ENCODE peak calls at places on chromosome 11, in seven cellular contexts. C is psoas muscle; M is cardiac muscle cell; L is Peyer's patch; O is neural progenitor cell; T is CD8-positive, alpha-beta T cell; P is heart right ventricle. Z is an unnamed sample.

GRCh38 chr11:127994736-127995135 is 592.6 kb downstream of the ETS1 start:
- DNase-seq in L (no peak), T (no peak), C (no peak), P (no peak), M (no peak), O (no peak), Z (no peak)

GRCh38 chr11:66979336-66979980 is 4.4 kb downstream of the C11orf86 start:
- DNase-seq in M (no peak), P (no peak), L (no peak), T (no peak), O (no peak), C (no peak), Z (no peak)

GRCh38 chr11:3104961-3105790 is 48.0 kb upstream of the CARS1 start:
- DNase-seq in C (peak; percentile 47), O (no peak), P (no peak), T (no peak), L (peak; percentile 33), M (no peak), Z (no peak)

GRCh38 chr11:100816823-100817222 is 129.7 kb downstream of the ARHGAP42 start:
- DNase-seq in O (no peak), M (peak; percentile 13), P (no peak), C (no peak), L (no peak), T (no peak), Z (peak; percentile 53)

GRCh38 chr11:117045196-117045595 is 53.0 kb downstream of the SIK3 start:
- DNase-seq in T (no peak), L (no peak), O (peak; percentile 23), M (peak; percentile 45), P (no peak), C (no peak), Z (peak; percentile 53)

GRCh38 chr11:69294621-69295078 is 695 bp downstream of the MYEOV start:
- DNase-seq in T (no peak), L (no peak), C (no peak), P (no peak), M (no peak), O (no peak), Z (no peak)

GRCh38 chr11:1548221-1549070 is 23.6 kb downstream of the DUSP8 start:
- DNase-seq in M (peak; percentile 90), L (peak; percentile 79), C (peak; percentile 89), P (peak; percentile 72), O (peak; percentile 56), T (no peak), Z (no peak)

GRCh38 chr11:63882555-63883242 is 34.3 kb downstream of the RCOR2 start:
- DNase-seq in O (peak; percentile 52), M (no peak), L (no peak), P (no peak), T (peak; percentile 8), C (no peak), Z (no peak)

GRCh38 chr11:112590778-112591177 is 330.1 kb upstream of the PLET1 start:
- DNase-seq in P (no peak), T (no peak), L (no peak), C (no peak), O (no peak), M (no peak), Z (no peak)

GRCh38 chr11:101327908-101328307 is 198.3 kb upstream of the PGR start:
- DNase-seq in C (no peak), M (no peak), P (no peak), L (no peak), T (no peak), O (no peak), Z (no peak)

GRCh38 chr11:75263944-75264349 is 23.4 kb downstream of the TPBGL start:
- DNase-seq in L (no peak), C (peak; percentile 56), O (peak; percentile 1), P (no peak), M (no peak), T (no peak), Z (no peak)

GRCh38 chr11:124761301-124762021 is 629 bp downstream of the ESAM start:
- DNase-seq in T (no peak), L (no peak), O (peak; percentile 58), P (peak; percentile 29), C (no peak), M (no peak), Z (peak; percentile 68)

GRCh38 chr11:5004429-5005274 is 10.0 kb downstream of the OR51L1 start:
- DNase-seq in O (peak; percentile 71), M (peak; percentile 77), T (no peak), L (no peak), C (no peak), P (peak; percentile 21), Z (peak; percentile 31)

GRCh38 chr11:122592641-122593040 is 62.9 kb upstream of the UBASH3B start:
- DNase-seq in P (no peak), M (no peak), L (no peak), C (no peak), O (no peak), T (no peak), Z (no peak)

GRCh38 chr11:94281321-94281720 is 23.1 kb upstream of the IZUMO1R start:
- DNase-seq in T (no peak), L (no peak), O (peak; percentile 18), M (peak; percentile 61), P (no peak), C (no peak), Z (no peak)
- H3K9me3 ChIP-seq in T (no peaks in the 10 kb centered on the region), L (no peaks in the 10 kb centered on the region), O (no peaks in the 10 kb centered on the region), M (no peaks in the 10 kb centered on the region), P (no peaks in the 10 kb centered on the region), C (no peaks in the 10 kb centered on the region), Z (no peaks in the 10 kb centered on the region)

GRCh38 chr11:27998552-27998951 is 109.4 kb downstream of the KIF18A start:
- DNase-seq in C (no peak), L (no peak), P (no peak), M (no peak), O (no peak), T (no peak), Z (no peak)

GRCh38 chr11:28009383-28009782 is 98.6 kb downstream of the KIF18A start:
- DNase-seq in O (no peak), L (no peak), M (no peak), T (no peak), P (no peak), C (no peak), Z (no peak)

GRCh38 chr11:28003615-28004014 is 104.3 kb downstream of the KIF18A start:
- DNase-seq in O (no peak), T (no peak), M (no peak), L (no peak), C (no peak), P (no peak), Z (no peak)
- H3K9me3 ChIP-seq in O (peaks cover 13% of the 10 kb centered on the region), T (peaks cover 5% of the 10 kb centered on the region), M (no peaks in the 10 kb centered on the region), L (no peaks in the 10 kb centered on the region), C (peaks cover 5% of the 10 kb centered on the region), P (peaks cover 43% of the 10 kb centered on the region), Z (peaks cover 2% of the 10 kb centered on the region)

GRCh38 chr11:7683571-7683970 is 10.3 kb upstream of the CYB5R2 start:
- DNase-seq in T (no peak), O (no peak), M (no peak), L (no peak), C (no peak), P (no peak), Z (no peak)

GRCh38 chr11:7689239-7689638 is 15.9 kb upstream of the CYB5R2 start:
- DNase-seq in O (no peak), M (no peak), C (no peak), P (no peak), L (no peak), T (no peak), Z (no peak)

GRCh38 chr11:7688238-7688826 is 15.0 kb upstream of the CYB5R2 start:
- DNase-seq in L (no peak), C (no peak), O (peak; percentile 21), P (no peak), T (no peak), M (peak; percentile 55), Z (no peak)

GRCh38 chr11:7687386-7687785 is 14.1 kb upstream of the CYB5R2 start:
- DNase-seq in L (no peak), M (no peak), O (no peak), C (no peak), P (no peak), T (no peak), Z (no peak)

DNA sequence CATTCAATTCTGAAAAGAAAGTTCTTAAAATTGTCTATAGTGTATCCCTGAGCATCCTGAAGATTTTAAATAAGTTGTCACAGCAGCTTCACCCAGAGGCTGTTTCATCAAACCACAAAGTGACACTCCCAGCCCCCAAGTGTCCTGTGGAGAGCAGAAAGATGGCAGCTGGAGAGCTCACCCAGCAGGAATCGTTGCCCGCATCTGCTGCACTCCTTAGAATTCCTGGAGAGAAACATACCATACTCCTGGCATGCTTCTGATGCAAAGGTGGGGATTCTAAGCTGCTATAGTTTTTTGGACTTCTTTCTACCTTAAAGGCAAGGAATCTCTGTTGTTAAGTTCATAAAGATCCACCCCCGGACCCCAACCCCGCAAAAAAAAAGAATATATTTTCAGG is 13.5 kb upstream of the CYB5R2 start:
- DNase-seq in O (no peak), L (no peak), T (no peak), C (no peak), P (no peak), M (no peak), Z (no peak)
- H3K9me3 ChIP-seq in O (no peaks in the 10 kb centered on the region), L (no peaks in the 10 kb centered on the region), T (no peaks in the 10 kb centered on the region), C (no peaks in the 10 kb centered on the region), P (no peaks in the 10 kb centered on the region), M (no peaks in the 10 kb centered on the region), Z (no peaks in the 10 kb centered on the region)

GRCh38 chr11:129543515-129544290 is 168.1 kb downstream of the BARX2 start:
- DNase-seq in L (no peak), P (no peak), M (no peak), T (no peak), C (no peak), O (no peak), Z (no peak)

GRCh38 chr11:129544691-129545090 is 169.0 kb downstream of the BARX2 start:
- DNase-seq in O (no peak), P (no peak), T (no peak), M (no peak), L (no peak), C (no peak), Z (no peak)

DNA sequence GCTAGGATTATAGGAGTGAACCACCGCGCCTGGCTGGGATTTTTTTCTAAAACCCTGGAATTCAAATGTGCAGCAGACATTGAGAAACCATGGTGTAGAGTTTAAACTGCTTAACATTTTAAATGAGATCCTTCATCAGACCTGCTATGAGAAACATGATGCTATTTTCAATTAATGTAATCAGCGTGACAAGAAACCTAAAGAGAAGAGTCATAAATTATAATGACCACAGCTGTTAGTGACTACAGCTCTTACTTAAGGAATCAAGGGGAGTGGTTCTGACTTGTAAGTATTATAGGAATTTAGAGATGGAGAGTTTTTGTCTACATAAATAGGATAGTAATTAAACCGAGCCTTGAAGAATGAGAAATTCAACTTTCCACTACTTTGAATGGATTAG is 170.6 kb downstream of the BARX2 start:
- DNase-seq in L (no peak), O (no peak), P (no peak), M (no peak), C (no peak), T (no peak), Z (no peak)
- H3K9me3 ChIP-seq in L (no peaks in the 10 kb centered on the region), O (no peaks in the 10 kb centered on the region), P (peaks cover 8% of the 10 kb centered on the region), M (no peaks in the 10 kb centered on the region), C (no peaks in the 10 kb centered on the region), T (no peaks in the 10 kb centered on the region), Z (peaks cover 4% of the 10 kb centered on the region)

GRCh38 chr11:38356255-38356654 is 1758.2 kb upstream of the RAG2 start:
- DNase-seq in O (no peak), T (no peak), L (no peak), P (no peak), M (no peak), C (no peak), Z (no peak)
- H3K9me3 ChIP-seq in O (no peaks in the 10 kb centered on the region), T (no peaks in the 10 kb centered on the region), L (no peaks in the 10 kb centered on the region), P (peaks cover 25% of the 10 kb centered on the region), M (no peaks in the 10 kb centered on the region), C (no peaks in the 10 kb centered on the region), Z (no peaks in the 10 kb centered on the region)

Z was measured in WERI-Rb-1.